ENCODE peak calls at places on chromosomes 12 and 14, in six cellular contexts. D, Z, J, W, X and T are unnamed samples.

GRCh38 chr12:57754411-57755193 is at the start of gene MARCHF9:
- DNase-seq in X (peak), J (peak), D (peak), Z (peak), W (peak), T (peak)

GRCh38 chr12:6507102-6507998 is 13.4 kb downstream of the NCAPD2 start:
- DNase-seq in W (no peak), D (no peak), X (no peak), Z (no peak), J (no peak), T (peak)

GRCh38 chr14:63852271-63852816 is 460 bp upstream of the SYNE2 start:
- DNase-seq in Z (no peak), X (no peak), D (no peak), J (no peak), W (peak), T (peak)

GRCh38 chr12:77590306-77590705 is 240.4 kb upstream of the NAV3 start:
- DNase-seq in W (no peak), D (no peak), X (no peak), Z (no peak), J (no peak), T (no peak)

GRCh38 chr12:28711411-28711810 is 437.7 kb upstream of the FAR2 start:
- DNase-seq in Z (no peak), D (no peak), J (no peak), X (no peak), W (no peak), T (no peak)

GRCh38 chr12:1525858-1526257 is 68.5 kb downstream of the FBXL14 start:
- DNase-seq in W (peak), J (no peak), Z (no peak), D (no peak), X (no peak), T (no peak)

GRCh38 chr12:59118356-59118755 is 198.1 kb upstream of the LRIG3 start:
- DNase-seq in Z (no peak), X (no peak), D (no peak), W (no peak), J (no peak), T (no peak)

GRCh38 chr12:31853977-31854376 is 105.2 kb upstream of the RESF1 start:
- DNase-seq in Z (no peak), W (no peak), X (no peak), D (no peak), J (no peak), T (no peak)

GRCh38 chr14:64298773-64299172 is 4.6 kb upstream of the ESR2 start:
- DNase-seq in W (no peak), X (no peak), Z (no peak), J (no peak), D (no peak), T (no peak)

GRCh38 chr14:61551419-61551818 is 143.9 kb upstream of the HIF1A start:
- DNase-seq in Z (no peak), D (no peak), J (no peak), W (no peak), X (no peak), T (no peak)

GRCh38 chr14:98770151-98770550 is 501.8 kb downstream of the BCL11B start:
- DNase-seq in D (no peak), X (no peak), W (no peak), J (no peak), Z (no peak), T (no peak)

GRCh38 chr12:45415393-45415817 is 199.5 kb downstream of the ANO6 start:
- DNase-seq in D (peak), Z (peak), J (no peak), X (no peak), W (peak), T (peak)

GRCh38 chr14:55097894-55098560 is 31.0 kb upstream of the LGALS3 start:
- DNase-seq in X (peak), Z (no peak), D (peak), W (no peak), J (no peak), T (peak)

GRCh38 chr12:104226672-104227071 is 11.1 kb downstream of the TXNRD1 start:
- DNase-seq in D (no peak), X (no peak), J (no peak), W (no peak), Z (no peak), T (no peak)

GRCh38 chr12:6821674-6822433 is at the start of gene GPR162:
- DNase-seq in X (peak), Z (peak), W (peak), D (no peak), J (peak), T (peak)

GRCh38 chr14:103227076-103227475 is 103.8 kb downstream of the TNFAIP2 start:
- DNase-seq in W (no peak), D (no peak), X (no peak), J (no peak), Z (no peak), T (no peak)

GRCh38 chr12:64252708-64253107 is 30.6 kb upstream of the KICS2 start:
- DNase-seq in D (no peak), J (no peak), W (no peak), Z (no peak), X (no peak), T (peak)

GRCh38 chr14:99132821-99133562 is 139.0 kb downstream of the BCL11B start:
- DNase-seq in Z (no peak), W (peak), D (no peak), J (no peak), X (no peak), T (no peak)

GRCh38 chr12:93167841-93168492 is 209.8 kb upstream of the NUDT4 start:
- DNase-seq in W (no peak), X (peak), D (no peak), J (peak), Z (peak), T (no peak)

GRCh38 chr14:58785741-58786140 is 148.0 kb downstream of the DACT1 start:
- DNase-seq in W (no peak), J (no peak), X (no peak), D (no peak), Z (no peak), T (no peak)

GRCh38 chr14:93115069-93115919 is 431 bp downstream of the ITPK1 start:
- DNase-seq in X (peak), J (peak), D (peak), W (peak), Z (peak), T (peak)

GRCh38 chr12:122894173-122895121 is 1.5 kb downstream of the VPS37B start:
- DNase-seq in Z (no peak), X (peak), D (peak), J (no peak), W (no peak), T (peak)

GRCh38 chr14:103518416-103519042 is 4.1 kb downstream of the CKB start:
- DNase-seq in W (peak), D (no peak), X (peak), Z (peak), J (peak), T (peak)

GRCh38 chr12:2811791-2812190 is 677 bp upstream of the ITFG2 start:
- DNase-seq in Z (no peak), D (no peak), W (no peak), J (no peak), X (peak), T (peak)
- H3K4me3 ChIP-seq in Z (peak), D (peak), W (no peak), J (peak), X (peak), T (peak)

DNA sequence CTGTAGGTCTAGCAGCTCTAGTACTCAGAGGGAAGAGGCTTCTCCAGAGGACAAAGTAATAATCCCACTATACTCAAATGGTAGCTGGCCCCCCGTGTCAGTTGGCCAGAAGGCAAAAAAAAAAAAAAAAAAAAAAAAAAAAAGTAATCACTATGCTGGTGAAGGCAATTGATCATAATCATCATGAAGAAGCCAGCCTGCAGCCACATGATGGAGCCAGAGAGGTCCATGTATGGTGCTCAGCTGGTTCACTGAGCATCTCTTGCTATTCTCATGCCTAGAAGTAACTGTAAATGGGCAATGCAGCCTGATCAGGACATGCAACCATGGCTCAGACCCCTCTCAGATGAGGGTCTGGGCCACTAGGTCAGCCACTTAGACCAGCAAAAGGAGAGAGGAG is 378.8 kb downstream of the MED13L start:
- DNase-seq in W (peak), X (peak), Z (peak), J (no peak), D (no peak), T (no peak)
- TF ChIP-seq CTCF in W (no peak), X (no peak), Z (peak), J (no peak), D (no peak), T (no peak)

DNA sequence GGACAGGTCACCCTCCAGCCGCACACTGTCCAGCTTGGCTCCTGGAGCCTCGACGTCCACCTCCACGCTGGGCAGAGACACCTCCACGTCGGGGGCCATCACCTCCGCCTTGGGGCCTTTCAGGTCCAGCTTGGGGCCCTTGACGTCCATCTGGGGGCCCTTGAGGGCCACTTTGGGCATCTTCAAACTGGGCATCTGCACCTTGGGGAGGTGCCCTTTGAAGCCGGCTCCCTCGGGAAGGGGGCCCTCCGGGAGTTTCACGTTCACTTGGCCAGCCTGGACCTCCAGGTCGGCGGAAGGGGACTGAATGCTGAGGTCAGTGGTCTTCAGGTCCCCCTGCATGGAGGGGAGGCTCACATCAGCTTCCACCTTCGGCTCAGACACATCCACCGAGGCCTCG is 25.3 kb downstream of the PLD4 start:
- DNase-seq in X (no peak), J (no peak), Z (no peak), D (no peak), W (no peak), T (no peak)
- H3K4me3 ChIP-seq in X (no peak), J (no peak), Z (no peak), D (no peak), W (no peak), T (no peak)

GRCh38 chr14:75293920-75294648 is 15.5 kb downstream of the FOS start:
- DNase-seq in X (peak), D (peak), J (peak), W (peak), Z (peak), T (peak)
- TF ChIP-seq CTCF in X (no peak), D (no peak), J (no peak), W (no peak), Z (no peak), T (no peak)

GRCh38 chr12:89450922-89451321 is 73.7 kb downstream of the GALNT4 start:
- DNase-seq in W (no peak), X (no peak), J (no peak), Z (peak), D (no peak), T (no peak)
- H3K4me3 ChIP-seq in W (no peak), X (no peak), J (no peak), Z (peak), D (no peak), T (no peak)

GRCh38 chr14:68522510-68523325 is 270.1 kb downstream of the ZFP36L1 start:
- DNase-seq in X (no peak), Z (peak), D (no peak), W (peak), J (peak), T (no peak)

GRCh38 chr14:68521952-68522509 is 270.8 kb downstream of the ZFP36L1 start:
- DNase-seq in W (peak), J (no peak), X (no peak), Z (no peak), D (no peak), T (no peak)

GRCh38 chr14:68525516-68525915 is 267.4 kb downstream of the ZFP36L1 start:
- DNase-seq in D (no peak), W (peak), J (no peak), X (no peak), Z (no peak), T (no peak)

GRCh38 chr14:68523326-68523610 is 269.6 kb downstream of the ZFP36L1 start:
- DNase-seq in J (no peak), Z (no peak), W (peak), D (no peak), X (no peak), T (no peak)

DNA sequence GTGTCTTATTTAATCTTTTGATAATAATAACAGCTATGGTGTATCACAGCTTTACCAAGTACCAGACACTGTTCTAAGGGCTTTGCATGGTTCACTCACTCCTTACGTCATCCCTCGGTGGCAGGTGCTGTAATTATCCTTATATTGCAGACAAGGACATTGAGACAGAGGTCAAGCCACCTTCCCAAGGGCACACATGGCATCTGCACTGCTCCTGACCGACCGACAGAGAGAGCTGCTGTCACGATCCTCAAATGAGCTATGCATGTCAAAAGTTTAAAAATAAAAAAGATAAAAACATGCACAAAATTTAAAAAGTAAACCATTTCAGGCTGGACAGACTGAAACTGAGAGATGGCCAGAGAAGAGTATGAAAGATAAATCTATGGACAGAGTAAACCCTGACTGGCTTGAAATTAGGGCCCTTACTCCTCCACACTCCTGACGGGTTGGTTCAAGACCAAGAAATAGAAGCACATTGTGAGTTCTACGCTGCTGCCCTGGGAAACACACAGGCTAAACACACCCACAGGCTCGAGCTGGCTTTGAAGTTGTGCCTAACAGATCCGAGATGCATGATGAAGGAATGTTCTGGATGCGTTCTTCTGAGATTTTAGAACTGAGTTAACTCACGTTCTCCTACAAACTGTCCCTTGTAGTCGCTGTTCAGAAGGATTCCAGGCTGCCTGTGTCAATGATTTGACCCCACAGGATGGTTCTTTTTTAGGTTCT is 268.7 kb downstream of the ZFP36L1 start:
- DNase-seq in Z (no peak), J (peak), W (peak), X (no peak), D (no peak), T (no peak)
- TF ChIP-seq CTCF in Z (no peak), J (peak), W (no peak), X (no peak), D (peak), T (no peak)

GRCh38 chr14:35387209-35387608 is 17.3 kb downstream of the NFKBIA start:
- DNase-seq in J (no peak), W (no peak), D (no peak), Z (no peak), X (no peak), T (no peak)

GRCh38 chr14:35386673-35387125 is 17.9 kb downstream of the NFKBIA start:
- DNase-seq in D (no peak), W (no peak), J (peak), X (no peak), Z (peak), T (no peak)

GRCh38 chr14:35383569-35384385 is 20.8 kb downstream of the NFKBIA start:
- DNase-seq in D (no peak), X (no peak), J (no peak), W (no peak), Z (no peak), T (no peak)

GRCh38 chr14:35384386-35385041 is 20.0 kb downstream of the NFKBIA start:
- DNase-seq in J (peak), W (no peak), X (peak), Z (no peak), D (no peak), T (peak)

GRCh38 chr14:35385042-35385839 is 19.3 kb downstream of the NFKBIA start:
- DNase-seq in D (peak), J (peak), Z (peak), W (peak), X (peak), T (peak)
- H3K4me3 ChIP-seq in D (no peak), J (no peak), Z (no peak), W (no peak), X (no peak), T (no peak)

GRCh38 chr12:48716168-48716492 is 377 bp downstream of the CCNT1 start:
- DNase-seq in Z (no peak), W (no peak), J (no peak), D (no peak), X (no peak), T (no peak)

GRCh38 chr12:48712209-48712608 is 4.3 kb downstream of the CCNT1 start:
- DNase-seq in D (no peak), J (no peak), Z (no peak), X (no peak), W (no peak), T (no peak)

GRCh38 chr12:48717252-48717695 is 767 bp upstream of the CCNT1 start:
- DNase-seq in W (no peak), Z (peak), X (peak), J (no peak), D (no peak), T (no peak)

GRCh38 chr12:48716493-48717251 is at the start of gene CCNT1:
- DNase-seq in W (peak), Z (peak), D (peak), X (peak), J (peak), T (peak)
- TF ChIP-seq CTCF in W (no peak), Z (no peak), D (no peak), X (no peak), J (peak), T (peak)

GRCh38 chr14:90299408-90299807 is 32.3 kb downstream of the NRDE2 start:
- DNase-seq in X (no peak), J (peak), W (no peak), D (no peak), Z (no peak), T (no peak)
- H3K4me3 ChIP-seq in X (no peak), J (no peak), W (no peak), D (no peak), Z (no peak), T (no peak)